ENCODE peak calls at places on chromosomes 7 and 10, in eight cellular contexts. E is GM04504; V is HuH-7.5; P is lung; G is H7; C is frontal cortex; F is stimulated activated CD8-positive, alpha-beta memory T cell treated with anti-CD3 and anti-CD28 coated beads, Interleukin-12 subunit alpha, Interleukin-12 subunit beta, amount 100 ng/mL, for 4 hours; Z is mesenteric fat pad. B is an unnamed sample.

GRCh38 chr10:67075381-67076001 is 149.7 kb downstream of the LRRTM3 start:
- DNase-seq in E (no peak), V (no peak), P (no peak), G (no peak), C (no peak), F (no peak), Z (no peak), B (no peak)

GRCh38 chr10:11401314-11402222 is 209.9 kb downstream of the USP6NL start:
- DNase-seq in E (no peak), V (no peak), P (no peak), G (no peak), C (no peak), F (no peak), Z (no peak), B (no peak)

GRCh38 chr7:85736085-85736484 is 549.2 kb upstream of the SEMA3D start:
- DNase-seq in E (no peak), V (no peak), P (no peak), G (no peak), C (no peak), F (no peak), Z (no peak), B (no peak)

GRCh38 chr10:119090026-119090808 is 9.6 kb upstream of the EIF3A start:
- DNase-seq in E (no peak), V (no peak), P (no peak), G (no peak), C (no peak), F (no peak), Z (peak), B (no peak)

GRCh38 chr7:36747251-36747968 is 23.1 kb upstream of the AOAH start:
- DNase-seq in E (no peak), V (no peak), P (no peak), G (no peak), C (no peak), F (no peak), Z (no peak), B (no peak)

GRCh38 chr7:31413735-31414134 is 73.2 kb upstream of the NEUROD6 start:
- DNase-seq in E (no peak), V (no peak), P (no peak), G (no peak), C (no peak), F (no peak), Z (no peak), B (no peak)

GRCh38 chr10:4914213-4914850 is 48.9 kb upstream of the AKR1C1 start:
- DNase-seq in E (no peak), V (no peak), P (no peak), G (no peak), C (no peak), F (no peak), Z (no peak), B (no peak)

GRCh38 chr7:98669417-98670015 is 52.4 kb downstream of the NPTX2 start:
- DNase-seq in E (no peak), V (no peak), P (no peak), G (no peak), C (no peak), F (no peak), Z (no peak), B (no peak)

GRCh38 chr10:93872776-93873175 is 21.0 kb upstream of the SLC35G1 start:
- DNase-seq in E (no peak), V (no peak), P (no peak), G (no peak), C (no peak), F (no peak), Z (no peak), B (no peak)

GRCh38 chr10:24969732-24970330 is 17.4 kb upstream of the PRTFDC1 start:
- DNase-seq in E (no peak), V (no peak), P (no peak), G (no peak), C (no peak), F (no peak), Z (no peak), B (no peak)

GRCh38 chr10:78571286-78571685 is 497.5 kb upstream of the ZMIZ1 start:
- DNase-seq in E (no peak), V (no peak), P (no peak), G (no peak), C (no peak), F (no peak), Z (no peak), B (no peak)

GRCh38 chr10:5816170-5816569 is 2.9 kb upstream of the GDI2 start:
- DNase-seq in E (no peak), V (no peak), P (no peak), G (no peak), C (no peak), F (no peak), Z (no peak), B (no peak)

GRCh38 chr10:117993166-117993565 is 53.6 kb downstream of the RAB11FIP2 start:
- DNase-seq in E (no peak), V (no peak), P (no peak), G (peak), C (no peak), F (no peak), Z (no peak), B (no peak)

GRCh38 chr10:69270990-69271389 is 7.3 kb upstream of the HK1 start:
- DNase-seq in E (no peak), V (no peak), P (no peak), G (no peak), C (no peak), F (no peak), Z (no peak), B (no peak)

GRCh38 chr10:86106616-86107015 is 260.0 kb downstream of the GRID1 start:
- DNase-seq in E (no peak), V (no peak), P (no peak), G (no peak), C (no peak), F (no peak), Z (peak), B (no peak)

GRCh38 chr7:144009361-144009760 is 9.2 kb downstream of the OR6B1 start:
- DNase-seq in E (no peak), V (no peak), P (no peak), G (no peak), C (no peak), F (no peak), Z (no peak), B (no peak)

GRCh38 chr7:128302110-128302509 is 41.6 kb downstream of the RBM28 start:
- DNase-seq in E (no peak), V (no peak), P (no peak), G (no peak), C (no peak), F (no peak), Z (no peak), B (no peak)

GRCh38 chr10:92081641-92082040 is 158.1 kb downstream of the BTAF1 start:
- DNase-seq in E (no peak), V (no peak), P (no peak), G (no peak), C (no peak), F (no peak), Z (no peak), B (no peak)

GRCh38 chr10:77160679-77161078 is 476.9 kb downstream of the KCNMA1 start:
- DNase-seq in E (peak), V (no peak), P (no peak), G (no peak), C (no peak), F (no peak), Z (no peak), B (no peak)

GRCh38 chr7:117270371-117270770 is 52.5 kb downstream of the WNT2 start:
- DNase-seq in E (no peak), V (no peak), P (no peak), G (no peak), C (no peak), F (no peak), Z (no peak), B (no peak)

B was measured in D721Med.